ENCODE peak calls at places on chromosomes 5 and 9, in four cellular contexts. One of them, this sample, is unnamed.

GRCh38 chr5:177175336-177175735 is 41.8 kb downstream of the NSD1 start:
- DNase-seq in AG10803: no peak
- DNase-seq in MCF 10A: no peak
- DNase-seq in fibroblast of villous mesenchyme: no peak
- DNase-seq in this sample: no peak

GRCh38 chr5:128498844-128499455 is 39.1 kb downstream of the FBN2 start:
- DNase-seq in AG10803: peak
- DNase-seq in MCF 10A: peak
- DNase-seq in fibroblast of villous mesenchyme: peak
- DNase-seq in this sample: peak

GRCh38 chr9:1173211-1173610 is 123.1 kb downstream of the DMRT2 start:
- DNase-seq in AG10803: peak
- DNase-seq in MCF 10A: no peak
- DNase-seq in fibroblast of villous mesenchyme: no peak
- DNase-seq in this sample: no peak

GRCh38 chr9:14895806-14896205 is 14.4 kb downstream of the FREM1 start:
- DNase-seq in AG10803: peak
- DNase-seq in MCF 10A: no peak
- DNase-seq in fibroblast of villous mesenchyme: no peak
- DNase-seq in this sample: peak

GRCh38 chr9:131094622-131095021 is 1.7 kb upstream of the AIF1L start:
- DNase-seq in AG10803: peak
- DNase-seq in MCF 10A: peak
- DNase-seq in fibroblast of villous mesenchyme: peak
- DNase-seq in this sample: peak

GRCh38 chr5:55218966-55219365 is 8.1 kb downstream of the MCIDAS start:
- DNase-seq in AG10803: no peak
- DNase-seq in MCF 10A: peak
- DNase-seq in fibroblast of villous mesenchyme: no peak
- DNase-seq in this sample: no peak

GRCh38 chr5:125612356-125613149 is 810.7 kb upstream of the GRAMD2B start:
- DNase-seq in AG10803: no peak
- DNase-seq in MCF 10A: no peak
- DNase-seq in fibroblast of villous mesenchyme: no peak
- DNase-seq in this sample: no peak

GRCh38 chr9:87119328-87119881 is 172.1 kb upstream of the GAS1 start:
- DNase-seq in AG10803: peak
- DNase-seq in MCF 10A: peak
- DNase-seq in fibroblast of villous mesenchyme: peak
- DNase-seq in this sample: peak

GRCh38 chr9:92308893-92309292 is 15.4 kb upstream of the IARS1 start:
- DNase-seq in AG10803: no peak
- DNase-seq in MCF 10A: no peak
- DNase-seq in fibroblast of villous mesenchyme: no peak
- DNase-seq in this sample: peak

GRCh38 chr5:93623153-93623552 is 40.1 kb downstream of the NR2F1 start:
- DNase-seq in AG10803: no peak
- DNase-seq in MCF 10A: no peak
- DNase-seq in fibroblast of villous mesenchyme: no peak
- DNase-seq in this sample: no peak

GRCh38 chr5:93622240-93622885 is 39.3 kb downstream of the NR2F1 start:
- DNase-seq in AG10803: peak
- DNase-seq in MCF 10A: no peak
- DNase-seq in fibroblast of villous mesenchyme: peak
- DNase-seq in this sample: peak

GRCh38 chr5:93621340-93621872 is 38.4 kb downstream of the NR2F1 start:
- DNase-seq in AG10803: peak
- DNase-seq in MCF 10A: no peak
- DNase-seq in fibroblast of villous mesenchyme: peak
- DNase-seq in this sample: peak

DNA sequence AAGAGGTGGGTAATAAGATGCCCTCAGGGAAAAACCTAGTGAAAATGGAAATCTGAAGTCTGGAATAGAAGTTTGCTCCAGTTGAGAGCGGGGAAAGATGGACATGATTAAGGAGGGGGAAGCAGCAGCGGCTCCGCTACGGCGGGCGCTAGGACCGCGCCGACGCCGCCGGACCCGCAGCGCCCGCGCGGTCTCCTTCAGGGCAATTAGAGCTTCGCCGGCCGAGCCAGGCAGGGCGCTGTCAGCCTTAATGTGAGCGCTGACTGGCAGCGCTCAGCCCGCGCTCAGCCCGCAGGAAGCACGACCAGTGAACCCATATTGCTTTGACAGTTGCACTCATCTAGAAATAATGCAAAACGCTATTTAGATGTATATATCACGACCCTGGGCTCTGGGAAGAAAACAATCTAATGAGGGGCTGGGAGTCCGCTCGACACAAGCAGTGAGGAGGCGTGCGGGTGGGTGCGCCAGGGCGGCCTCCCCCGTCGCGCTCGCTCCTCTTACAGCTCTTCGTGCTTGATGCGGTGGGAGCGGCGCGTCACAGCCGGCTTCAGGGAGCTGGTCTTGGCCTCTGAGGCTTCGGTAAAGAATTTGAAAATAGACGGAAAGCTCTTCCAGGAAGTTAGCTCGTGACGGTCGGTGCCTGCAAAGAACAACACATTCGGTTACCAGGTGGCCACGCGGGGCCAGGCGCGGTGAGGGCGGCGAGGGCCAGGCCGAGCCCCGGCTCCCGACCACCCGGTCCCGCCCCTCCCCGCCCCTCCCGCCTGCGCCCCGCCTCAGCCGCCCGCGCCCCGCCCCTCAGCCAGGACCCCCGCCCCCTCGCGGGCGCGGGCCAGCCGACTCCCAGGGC is 37.7 kb downstream of the NR2F1 start:
- DNase-seq in AG10803: peak
- DNase-seq in MCF 10A: peak
- DNase-seq in fibroblast of villous mesenchyme: peak
- DNase-seq in this sample: peak
- TF ChIP-seq CTCF in AG10803: no peak
- TF ChIP-seq CTCF in MCF 10A: no peak
- TF ChIP-seq CTCF in fibroblast of villous mesenchyme: no peak
- TF ChIP-seq CTCF in this sample: peak

DNA sequence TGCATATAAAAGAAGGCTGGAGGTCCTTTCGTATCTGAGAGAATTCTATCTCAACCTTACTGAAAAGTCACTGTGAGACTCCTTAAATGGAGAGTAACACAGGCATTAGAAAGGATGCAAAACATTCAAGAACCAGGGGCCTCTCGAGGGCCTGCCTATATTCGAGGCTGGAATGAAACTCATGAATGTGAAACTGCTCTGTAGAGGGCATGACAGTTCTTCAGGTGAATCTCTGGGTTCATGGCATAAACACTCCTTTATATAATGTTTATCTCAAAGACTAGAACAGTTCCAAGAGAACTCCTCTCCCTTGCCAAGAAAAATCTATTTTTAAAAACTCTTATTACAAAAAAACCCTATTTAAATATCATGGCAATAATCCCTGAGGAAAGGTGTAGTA is 113.9 kb downstream of the SEC61B start:
- DNase-seq in AG10803: no peak
- DNase-seq in MCF 10A: no peak
- DNase-seq in fibroblast of villous mesenchyme: no peak
- DNase-seq in this sample: no peak
- TF ChIP-seq CTCF in AG10803: no peak
- TF ChIP-seq CTCF in MCF 10A: no peak
- TF ChIP-seq CTCF in fibroblast of villous mesenchyme: no peak
- TF ChIP-seq CTCF in this sample: no peak

GRCh38 chr9:76996700-76997099 is 22.8 kb upstream of the FOXB2 start:
- DNase-seq in AG10803: peak
- DNase-seq in MCF 10A: peak
- DNase-seq in fibroblast of villous mesenchyme: peak
- DNase-seq in this sample: peak
- TF ChIP-seq CTCF in AG10803: peak
- TF ChIP-seq CTCF in MCF 10A: peak
- TF ChIP-seq CTCF in fibroblast of villous mesenchyme: peak
- TF ChIP-seq CTCF in this sample: peak

GRCh38 chr5:126777974-126778674 is 1.2 kb downstream of the LMNB1 start:
- DNase-seq in AG10803: peak
- DNase-seq in MCF 10A: peak
- DNase-seq in fibroblast of villous mesenchyme: peak
- DNase-seq in this sample: peak

GRCh38 chr5:126778675-126779403 is 1.9 kb downstream of the LMNB1 start:
- DNase-seq in AG10803: no peak
- DNase-seq in MCF 10A: no peak
- DNase-seq in fibroblast of villous mesenchyme: no peak
- DNase-seq in this sample: peak

GRCh38 chr5:126777257-126777973 is 479 bp downstream of the LMNB1 start:
- DNase-seq in AG10803: peak
- DNase-seq in MCF 10A: peak
- DNase-seq in fibroblast of villous mesenchyme: peak
- DNase-seq in this sample: peak

GRCh38 chr5:126776499-126777256 is at the start of gene LMNB1:
- DNase-seq in AG10803: peak
- DNase-seq in MCF 10A: peak
- DNase-seq in fibroblast of villous mesenchyme: peak
- DNase-seq in this sample: peak

DNA sequence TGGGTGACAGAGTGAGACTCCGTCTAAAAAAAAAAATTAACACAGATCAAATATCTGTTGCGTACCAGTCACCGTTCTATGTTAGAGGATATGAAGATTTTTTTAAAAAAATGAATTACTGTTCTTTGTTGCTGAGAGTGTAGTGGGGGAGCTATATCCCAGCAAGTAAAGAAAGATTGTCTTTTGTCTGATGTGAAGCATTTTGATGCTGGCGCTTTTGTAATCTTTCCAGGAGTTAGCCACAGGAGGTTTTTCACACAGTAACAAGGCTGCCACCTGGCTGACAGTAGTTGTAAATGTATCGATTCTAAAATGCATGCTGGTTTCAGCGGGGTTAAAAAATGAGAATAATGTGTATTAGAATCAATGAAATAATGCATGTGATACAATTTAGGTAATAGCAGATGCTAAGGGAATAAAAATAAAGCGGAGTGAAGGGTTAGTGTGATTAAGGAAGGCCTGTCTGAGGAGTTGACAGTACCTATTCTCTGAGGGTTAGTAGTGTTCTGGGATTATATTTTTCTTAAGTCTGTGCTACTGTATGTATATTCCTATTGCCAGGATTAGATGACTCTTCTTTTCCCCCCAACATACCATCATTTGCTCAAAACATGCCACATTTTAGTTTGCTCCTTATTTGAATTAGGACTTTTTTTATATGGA is 3.4 kb downstream of the LMNB1 start:
- DNase-seq in AG10803: peak
- DNase-seq in MCF 10A: peak
- DNase-seq in fibroblast of villous mesenchyme: peak
- DNase-seq in this sample: peak
- TF ChIP-seq CTCF in AG10803: peak
- TF ChIP-seq CTCF in MCF 10A: peak
- TF ChIP-seq CTCF in fibroblast of villous mesenchyme: peak
- TF ChIP-seq CTCF in this sample: peak

This sample was measured in choroid plexus epithelial cell.